ENCODE peak calls at places on chromosomes 12 and 14, in eight cellular contexts. I is thoracic aorta, E is AG04450, D is HCT116, X is lower lobe of right lung, O is hepatocyte, F is right atrium auricular region, Z is mammary epithelial cell. B is an unnamed sample. For H3K9me3, the result is how much of the 10 kb centered on the place peaks cover.

GRCh38 chr14:101564444-101564776 is 3.1 kb downstream of the DIO3 start:
- DNase-seq in E (no peak), X (no peak), F (no peak), I (no peak), O (no peak), D (no peak), Z (no peak), B (no peak)

GRCh38 chr14:56224179-56224578 is 106.0 kb downstream of the PELI2 start:
- DNase-seq in I (no peak), E (no peak), D (no peak), Z (no peak), X (no peak), O (peak), F (no peak), B (no peak)

GRCh38 chr12:17301544-17301943 is 695.6 kb upstream of the LMO3 start:
- DNase-seq in E (no peak), O (no peak), I (no peak), Z (no peak), X (no peak), F (no peak), D (no peak), B (no peak)

GRCh38 chr14:74314576-74314975 is 11.8 kb upstream of the ABCD4 start:
- DNase-seq in X (no peak), Z (no peak), O (no peak), F (no peak), I (no peak), D (no peak), E (no peak), B (no peak)

GRCh38 chr12:418432-418831 is 17.0 kb downstream of the CCDC77 start:
- DNase-seq in F (no peak), I (no peak), X (no peak), Z (no peak), D (no peak), O (no peak), E (no peak), B (no peak)

GRCh38 chr12:50925342-50925651 is 27.0 kb upstream of the HIGD1C start:
- DNase-seq in I (no peak), F (no peak), Z (no peak), D (no peak), O (no peak), E (no peak), X (no peak), B (peak)

GRCh38 chr14:101333335-101334280 is 227.7 kb upstream of the DIO3 start:
- DNase-seq in I (no peak), Z (no peak), O (no peak), X (no peak), D (no peak), F (no peak), E (no peak), B (no peak)

GRCh38 chr12:51362307-51362706 is 15.8 kb upstream of the CELA1 start:
- DNase-seq in O (no peak), I (no peak), F (no peak), D (no peak), X (no peak), E (no peak), Z (no peak), B (no peak)

GRCh38 chr12:54937376-54937775 is 47.2 kb downstream of the TESPA1 start:
- DNase-seq in E (no peak), D (no peak), X (no peak), I (no peak), Z (no peak), O (no peak), F (no peak), B (no peak)

GRCh38 chr14:90443161-90444076 is 46.6 kb downstream of the CALM1 start:
- DNase-seq in X (no peak), O (no peak), I (no peak), E (no peak), Z (peak), F (no peak), D (no peak), B (no peak)

GRCh38 chr12:131988054-131988796 is 38.5 kb downstream of the EP400 start:
- DNase-seq in X (no peak), O (no peak), I (no peak), E (no peak), D (no peak), Z (no peak), F (peak), B (no peak)

GRCh38 chr12:108253540-108253939 is 85.6 kb downstream of the CMKLR1 start:
- DNase-seq in O (no peak), F (no peak), Z (no peak), D (no peak), E (no peak), X (no peak), I (no peak), B (no peak)

GRCh38 chr12:132492522-132492921 is 2.6 kb downstream of the FBRSL1 start:
- DNase-seq in F (no peak), Z (no peak), E (no peak), D (no peak), O (no peak), I (no peak), X (no peak), B (no peak)

GRCh38 chr12:83866477-83866876 is 1046.1 kb downstream of the SLC6A15 start:
- DNase-seq in E (no peak), I (no peak), Z (no peak), F (no peak), D (no peak), O (no peak), X (no peak), B (no peak)

GRCh38 chr14:106044949-106045596 is 518.7 kb downstream of the TMEM121 start:
- DNase-seq in I (no peak), X (peak), O (no peak), F (no peak), D (peak), E (no peak), Z (no peak), B (peak)
- TF ChIP-seq CTCF in I (no peak), X (peak), O (no peak), F (no peak), D (peak), E (no peak), Z (peak), B (peak)

DNA sequence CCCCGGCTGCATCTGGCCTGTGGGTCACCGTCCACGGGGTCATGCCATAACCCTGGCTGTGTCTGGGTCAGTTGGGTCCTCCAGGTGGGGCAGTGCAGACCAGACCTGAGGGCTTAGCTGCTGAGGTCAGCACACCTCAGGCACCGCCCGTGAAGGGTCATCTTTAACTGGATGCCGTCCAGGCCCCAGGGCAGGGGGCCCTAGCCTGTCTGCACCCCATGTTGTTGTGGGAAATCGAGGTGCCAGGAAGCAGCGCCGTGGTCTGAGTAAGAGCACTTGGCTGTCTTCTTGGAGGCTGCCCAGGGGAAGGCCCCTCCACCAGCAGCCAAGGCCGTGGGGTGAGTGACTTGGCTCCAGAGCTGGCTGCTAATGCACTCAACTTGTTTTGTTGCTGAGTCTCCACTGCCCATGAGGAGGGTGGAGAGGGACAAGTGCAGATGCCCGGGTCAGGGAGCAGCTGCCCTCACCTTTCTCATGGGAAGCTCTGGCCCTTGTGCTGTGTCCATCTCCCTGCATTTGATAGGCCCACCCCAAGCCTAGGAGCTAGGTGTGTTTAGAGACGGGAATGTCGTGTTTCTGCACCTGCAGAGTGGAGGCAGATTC is 317.2 kb downstream of the TMEM121 start:
- DNase-seq in F (peak), X (no peak), I (no peak), E (no peak), Z (no peak), D (no peak), O (no peak), B (peak)
- H3K9me3 ChIP-seq in F (under half), X (under half), I (under half), E (half or more), Z (half or more), D (under half), O (under half), B (under half)

GRCh38 chr14:71411766-71412165 is 504.5 kb downstream of the PCNX1 start:
- DNase-seq in Z (no peak), E (no peak), D (no peak), F (no peak), O (no peak), I (no peak), X (no peak), B (no peak)

GRCh38 chr14:71418591-71419245 is 511.5 kb downstream of the PCNX1 start:
- DNase-seq in I (no peak), D (no peak), E (no peak), O (no peak), F (no peak), X (no peak), Z (no peak), B (no peak)

GRCh38 chr14:71416392-71416791 is 509.1 kb downstream of the PCNX1 start:
- DNase-seq in E (no peak), I (no peak), D (no peak), O (no peak), F (no peak), Z (peak), X (no peak), B (no peak)

GRCh38 chr14:71414631-71415403 is 507.6 kb downstream of the PCNX1 start:
- DNase-seq in F (no peak), E (no peak), I (no peak), O (no peak), X (no peak), D (no peak), Z (peak), B (no peak)

GRCh38 chr14:71415404-71415690 is 508.1 kb downstream of the PCNX1 start:
- DNase-seq in F (no peak), I (no peak), D (no peak), Z (no peak), O (no peak), X (no peak), E (peak), B (no peak)
- H3K27ac ChIP-seq in F (no peak), I (no peak), D (no peak), Z (no peak), O (no peak), X (no peak), E (peak), B (peak)

DNA sequence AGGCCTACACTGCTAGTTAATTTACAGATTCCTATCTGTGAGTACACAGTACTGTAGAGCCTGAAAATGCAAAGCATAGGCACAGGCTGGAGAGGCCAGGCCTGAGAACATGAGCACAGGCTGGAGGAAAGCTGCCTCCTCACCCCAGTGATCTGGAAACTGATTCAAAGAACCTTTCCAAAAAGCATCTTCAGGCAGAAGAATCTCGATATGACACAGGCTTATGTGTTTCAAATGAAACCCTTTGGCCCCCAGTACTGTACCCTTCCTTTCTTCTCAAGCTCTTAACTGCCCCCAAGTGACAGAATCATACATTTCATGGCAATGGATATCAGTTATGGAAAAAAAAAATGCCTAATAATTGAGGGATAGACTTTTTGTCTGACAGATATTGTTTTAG is 122.0 kb downstream of the KCNC2 start:
- DNase-seq in O (peak), Z (no peak), E (no peak), F (no peak), I (no peak), X (no peak), D (peak), B (no peak)
- TF ChIP-seq CTCF in O (peak), Z (peak), E (no peak), F (no peak), I (no peak), X (no peak), D (peak), B (no peak)

DNA sequence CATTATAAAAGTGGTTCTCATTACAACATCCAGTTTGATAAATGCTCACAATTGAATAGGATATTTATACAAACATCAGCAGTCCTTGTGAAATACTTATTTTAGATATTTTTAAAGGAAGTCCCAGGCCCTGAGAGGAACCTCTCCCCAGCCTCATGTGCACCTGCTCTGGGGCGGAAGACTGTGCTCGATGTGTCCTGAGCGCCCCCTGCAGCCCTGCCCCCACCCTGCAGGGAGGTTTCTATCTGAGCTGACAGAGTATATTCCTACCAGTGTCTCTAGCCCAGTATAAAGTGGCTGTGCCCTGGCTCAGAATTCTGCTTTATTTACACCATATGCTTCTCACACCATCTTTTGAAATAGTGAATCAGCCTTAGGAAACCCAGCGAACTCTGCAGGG is 1349.1 kb downstream of the TMEM121 start:
- DNase-seq in Z (no peak), D (no peak), O (no peak), I (no peak), X (no peak), E (no peak), F (no peak), B (no peak)
- H3K9me3 ChIP-seq in Z (under half), D (under half), O (under half), I (under half), X (under half), E (under half), F (under half), B (under half)

GRCh38 chr14:49051328-49052060 is 534.7 kb downstream of the RPS29 start:
- DNase-seq in Z (no peak), I (no peak), X (no peak), E (no peak), O (no peak), F (no peak), D (no peak), B (no peak)

GRCh38 chr14:49052516-49052915 is 533.7 kb downstream of the RPS29 start:
- DNase-seq in E (no peak), I (no peak), X (no peak), F (no peak), O (no peak), D (no peak), Z (no peak), B (no peak)

GRCh38 chr14:49044981-49045380 is 541.2 kb downstream of the RPS29 start:
- DNase-seq in Z (no peak), O (no peak), I (no peak), E (no peak), X (no peak), F (no peak), D (no peak), B (no peak)

DNA sequence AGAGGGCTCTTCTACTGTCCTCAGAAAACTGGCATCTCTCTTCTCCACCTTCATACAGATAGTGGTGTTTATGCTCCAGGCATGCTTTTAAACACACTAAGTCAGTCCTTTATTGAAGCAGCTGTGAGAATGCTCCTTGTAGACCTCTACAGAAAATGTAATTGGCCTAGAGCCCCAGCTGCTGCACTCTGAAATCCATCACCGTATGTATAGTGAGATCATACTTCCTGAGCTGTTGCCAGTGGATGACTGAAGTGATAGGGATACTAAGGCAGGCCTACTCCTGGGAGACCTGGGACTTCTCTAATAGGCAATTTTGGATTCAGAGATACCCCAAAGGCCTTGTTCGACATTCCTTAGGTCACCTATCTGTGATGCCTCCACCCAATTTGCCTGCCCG is 535.3 kb downstream of the RPS29 start:
- DNase-seq in D (no peak), F (no peak), I (no peak), O (no peak), X (no peak), Z (no peak), E (no peak), B (no peak)
- H3K27ac ChIP-seq in D (no peak), F (no peak), I (no peak), O (no peak), X (no peak), Z (no peak), E (no peak), B (no peak)

GRCh38 chr14:93804654-93805053 is 16.4 kb upstream of the PRIMA1 start:
- DNase-seq in X (no peak), F (no peak), Z (no peak), D (no peak), O (no peak), I (no peak), E (no peak), B (no peak)
- TF ChIP-seq CTCF in X (no peak), F (no peak), Z (no peak), D (peak), O (no peak), I (no peak), E (no peak), B (no peak)

GRCh38 chr14:26414103-26414502 is 183.7 kb downstream of the NOVA1 start:
- DNase-seq in D (no peak), Z (no peak), O (no peak), E (no peak), X (no peak), F (no peak), I (no peak), B (no peak)

GRCh38 chr14:26412421-26412820 is 185.4 kb downstream of the NOVA1 start:
- DNase-seq in I (no peak), Z (no peak), O (no peak), F (no peak), E (no peak), X (no peak), D (no peak), B (no peak)

GRCh38 chr14:26410189-26410685 is 187.6 kb downstream of the NOVA1 start:
- DNase-seq in F (no peak), I (no peak), Z (no peak), X (no peak), D (no peak), E (no peak), O (no peak), B (no peak)

GRCh38 chr14:26415618-26416123 is 182.2 kb downstream of the NOVA1 start:
- DNase-seq in I (no peak), Z (no peak), E (no peak), O (no peak), F (no peak), D (no peak), X (no peak), B (peak)

GRCh38 chr14:26414933-26415332 is 182.9 kb downstream of the NOVA1 start:
- DNase-seq in X (no peak), E (no peak), I (no peak), O (peak), F (no peak), Z (no peak), D (no peak), B (no peak)
- H3K9me3 ChIP-seq in X (under half), E (under half), I (under half), O (under half), F (under half), Z (under half), D (under half), B (under half)

DNA sequence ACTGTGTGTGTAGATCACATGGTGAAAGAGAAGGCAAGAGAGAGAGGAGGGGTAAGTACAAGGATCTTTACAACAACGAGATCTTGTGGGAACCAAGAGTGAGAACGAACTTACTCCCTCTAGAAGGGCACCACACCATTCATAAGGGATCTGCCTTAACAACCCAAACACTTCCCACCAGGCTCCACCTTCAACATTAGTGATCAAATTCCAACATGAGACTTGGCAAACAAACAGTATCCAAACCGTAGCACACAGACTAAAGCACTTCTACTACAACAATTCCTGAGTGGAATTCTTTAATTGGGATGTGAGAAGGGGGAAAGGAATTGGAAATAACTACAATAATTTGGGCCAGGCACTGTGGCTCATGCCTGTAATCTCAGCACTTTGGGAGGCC is 35.0 kb upstream of the ESR2 start:
- DNase-seq in X (no peak), Z (no peak), E (no peak), I (no peak), O (no peak), F (no peak), D (no peak), B (no peak)
- H3K27ac ChIP-seq in X (no peak), Z (no peak), E (no peak), I (no peak), O (no peak), F (no peak), D (no peak), B (no peak)

B was measured in tibial artery.